ENCODE peak calls at places on chromosomes 1 and 21, in six cellular contexts. Y is aorta, V is thoracic aorta, G is A549, N is left lung, D is pancreas. H is an unnamed sample.
A peak's percentile ranks its signal among the peaks of the same experiment; 100 is the strongest.

GRCh38 chr1:116119876-116120275 is 8.7 kb downstream of the MAB21L3 start:
- DNase-seq in Y (no peak), V (no peak), G (no peak), N (no peak), D (no peak), H (no peak)

GRCh38 chr1:42975038-42975437 is 16.4 kb upstream of the SLC2A1 start:
- DNase-seq in Y (no peak), V (no peak), G (no peak), N (no peak), D (no peak), H (no peak)

GRCh38 chr1:183101081-183101480 is 77.9 kb downstream of the LAMC1 start:
- DNase-seq in Y (no peak), V (no peak), G (no peak), N (no peak), D (no peak), H (peak; percentile 32)

GRCh38 chr1:228902781-228903572 is 167.7 kb downstream of the RHOU start:
- DNase-seq in Y (peak; percentile 89), V (peak; percentile 89), G (peak; percentile 88), N (no peak), D (peak; percentile 86), H (peak; percentile 97)

GRCh38 chr1:64209221-64209620 is 5.8 kb downstream of the UBE2U start:
- DNase-seq in Y (no peak), V (no peak), G (no peak), N (no peak), D (no peak), H (no peak)

GRCh38 chr21:17612023-17612564 is 607 bp downstream of the BTG3 start:
- DNase-seq in Y (peak; percentile 69), V (no peak), G (no peak), N (peak; percentile 88), D (peak; percentile 76), H (peak; percentile 36)

GRCh38 chr1:145960468-145961108 is 2.8 kb upstream of the LIX1L start:
- DNase-seq in Y (peak; percentile 89), V (peak; percentile 33), G (peak; percentile 91), N (peak; percentile 94), D (peak; percentile 86), H (peak; percentile 39)

GRCh38 chr1:98791498-98791897 is 130.0 kb downstream of the SNX7 start:
- DNase-seq in Y (no peak), V (no peak), G (no peak), N (no peak), D (no peak), H (no peak)

GRCh38 chr1:165907256-165907857 is 79.9 kb downstream of the UCK2 start:
- DNase-seq in Y (no peak), V (no peak), G (no peak), N (no peak), D (no peak), H (peak; percentile 58)

GRCh38 chr1:58896211-58897183 is 112.7 kb upstream of the JUN start:
- DNase-seq in Y (peak; percentile 72), V (no peak), G (no peak), N (peak; percentile 89), D (peak; percentile 76), H (no peak)

GRCh38 chr1:244552336-244552735 is 91.3 kb downstream of the CATSPERE start:
- DNase-seq in Y (no peak), V (no peak), G (no peak), N (no peak), D (no peak), H (no peak)

GRCh38 chr1:58249729-58250586 is 296.6 kb downstream of the OMA1 start:
- DNase-seq in Y (no peak), V (no peak), G (no peak), N (peak; percentile 77), D (peak; percentile 63), H (peak; percentile 42)

GRCh38 chr1:48469616-48470500 is 2.1 kb downstream of the SPATA6 start:
- DNase-seq in Y (peak; percentile 79), V (peak; percentile 25), G (no peak), N (peak; percentile 78), D (no peak), H (peak; percentile 77)

GRCh38 chr1:196609114-196609737 is 986 bp upstream of the KCNT2 start:
- DNase-seq in Y (no peak), V (no peak), G (peak; percentile 1), N (peak; percentile 24), D (no peak), H (no peak)

GRCh38 chr1:112298558-112298957 is 97.5 kb upstream of the CTTNBP2NL start:
- DNase-seq in Y (no peak), V (no peak), G (peak; percentile 20), N (no peak), D (no peak), H (no peak)

GRCh38 chr1:201260236-201260591 is 23.1 kb upstream of the PKP1 start:
- DNase-seq in Y (no peak), V (no peak), G (no peak), N (no peak), D (peak; percentile 43), H (no peak)

GRCh38 chr1:48471103-48471502 is 901 bp downstream of the SPATA6 start:
- DNase-seq in Y (no peak), V (no peak), G (no peak), N (no peak), D (no peak), H (no peak)

GRCh38 chr21:33339938-33340337 is 15.2 kb downstream of the IFNAR1 start:
- DNase-seq in Y (no peak), V (no peak), G (no peak), N (no peak), D (no peak), H (no peak)

GRCh38 chr1:225933072-225933471 is 7.9 kb downstream of the LEFTY2 start:
- DNase-seq in Y (no peak), V (no peak), G (no peak), N (no peak), D (no peak), H (peak; percentile 57)

GRCh38 chr1:225931270-225932129 is 7.5 kb upstream of the PYCR2 start:
- DNase-seq in Y (no peak), V (no peak), G (no peak), N (no peak), D (no peak), H (no peak)

GRCh38 chr1:225923692-225924555 is at the start of gene PYCR2:
- DNase-seq in Y (peak; percentile 97), V (peak; percentile 78), G (peak; percentile 98), N (peak; percentile 96), D (peak; percentile 96), H (peak; percentile 88)

GRCh38 chr1:225926551-225927113 is 2.6 kb upstream of the PYCR2 start:
- DNase-seq in Y (no peak), V (no peak), G (no peak), N (no peak), D (no peak), H (peak; percentile 8)

DNA sequence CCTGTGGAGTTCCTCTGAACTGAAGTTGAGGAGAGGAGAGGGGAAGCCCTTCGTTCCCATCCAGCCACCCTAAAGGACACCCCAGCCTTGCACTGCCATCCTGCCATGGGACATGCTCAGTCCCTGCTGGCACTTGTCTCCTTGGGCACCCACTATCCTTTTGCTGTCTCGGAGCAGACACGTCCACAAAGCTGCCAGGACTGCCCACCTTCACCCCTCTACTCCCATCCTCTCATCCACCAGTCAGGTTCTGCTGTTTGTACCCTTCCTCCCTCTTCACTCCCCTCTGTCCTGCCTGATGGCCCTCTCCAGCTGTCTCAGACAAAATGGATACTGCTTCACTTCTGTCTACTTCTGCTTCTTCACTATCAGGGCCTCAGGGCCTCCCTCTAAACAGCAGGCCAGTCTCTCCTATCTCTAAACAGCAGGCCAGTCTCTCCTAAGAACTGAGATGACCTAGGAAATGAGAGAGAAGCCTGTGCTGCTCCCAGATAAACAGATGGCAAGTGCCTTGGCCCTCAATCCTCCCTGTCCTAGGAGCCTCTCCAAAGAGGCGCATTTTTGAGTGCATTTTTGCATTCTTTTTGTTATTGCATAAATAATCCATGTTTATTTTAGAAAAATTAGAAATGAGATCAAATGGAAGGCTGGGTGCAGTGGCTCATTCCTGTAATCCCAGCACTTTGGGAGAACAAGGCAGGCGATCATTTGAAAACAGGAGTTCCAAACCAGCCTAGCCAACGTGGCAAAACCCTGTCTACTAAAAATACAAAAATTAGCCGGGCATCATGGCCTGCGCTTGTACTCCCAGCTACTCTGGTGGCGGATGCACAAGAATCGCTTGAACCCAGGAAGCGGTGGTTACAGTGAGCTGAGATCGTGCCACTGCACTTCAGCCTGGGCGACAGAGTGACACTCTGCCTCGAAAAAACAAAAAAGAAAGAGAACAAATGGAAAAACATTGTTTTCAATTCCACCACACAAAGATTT is 4.4 kb upstream of the PYCR2 start:
- DNase-seq in Y (no peak), V (no peak), G (no peak), N (no peak), D (no peak), H (no peak)
- H3K27ac ChIP-seq in Y (no peak overlapping the region), V (no peak overlapping the region), G (no peak overlapping the region), N (no peak overlapping the region), D (no peak overlapping the region), H (no peak overlapping the region)

DNA sequence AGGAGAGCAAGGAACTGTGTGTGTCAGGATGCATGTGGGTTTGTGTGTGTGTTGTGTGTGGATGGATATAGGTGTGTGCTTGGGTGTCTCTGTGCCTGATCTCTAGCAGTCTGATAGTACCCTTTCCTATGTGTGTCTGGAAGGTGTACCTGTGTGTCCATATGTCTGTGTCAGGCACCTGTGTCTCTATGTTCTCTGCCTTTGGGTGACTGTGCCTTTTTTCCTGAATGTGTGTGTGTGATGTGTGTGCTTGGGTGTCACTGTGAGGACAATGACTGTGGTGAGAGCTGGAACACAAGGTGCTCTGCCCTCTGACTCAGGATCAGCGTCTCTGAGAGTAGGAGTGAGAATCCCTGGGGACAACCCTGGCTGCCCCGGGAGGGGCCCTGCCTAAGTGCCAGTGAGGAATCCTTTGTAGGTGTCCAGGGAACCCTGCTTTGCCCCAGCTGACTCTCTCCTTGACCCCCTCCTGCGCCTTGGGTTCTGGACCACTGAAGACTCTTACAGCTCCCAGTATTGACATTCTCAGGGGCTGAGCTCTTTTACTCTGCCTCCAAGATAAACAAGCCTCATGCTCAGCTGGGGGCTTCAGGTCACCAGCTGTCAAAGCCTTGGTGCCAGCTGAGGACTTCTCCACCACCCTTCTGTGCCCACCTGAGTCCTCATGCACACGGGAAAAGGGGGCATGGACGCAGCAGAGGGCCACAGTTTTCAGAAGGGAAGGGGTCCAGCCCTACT is 710 bp upstream of the EFNA3 start:
- DNase-seq in Y (no peak), V (no peak), G (no peak), N (peak; percentile 22), D (no peak), H (no peak)
- H3K4me1 ChIP-seq in Y (no peaks in the 10 kb centered on the region), V (peaks cover 29% of the 10 kb centered on the region), G (peaks cover 44% of the 10 kb centered on the region), N (peaks cover 34% of the 10 kb centered on the region), D (peaks cover 32% of the 10 kb centered on the region), H (peaks cover 16% of the 10 kb centered on the region)

GRCh38 chr1:193185861-193186714 is at the start of gene B3GALT2:
- DNase-seq in Y (no peak), V (no peak), G (no peak), N (no peak), D (no peak), H (peak; percentile 51)
- H3K4me3 ChIP-seq in Y (peak within 1 kb of the TSS; percentile 60), V (peak within 1 kb of the TSS; percentile 59), G (no peak within 1 kb of the TSS), N (peak within 1 kb of the TSS; percentile 13), D (no peak within 1 kb of the TSS), H (peak within 1 kb of the TSS; percentile 56)

DNA sequence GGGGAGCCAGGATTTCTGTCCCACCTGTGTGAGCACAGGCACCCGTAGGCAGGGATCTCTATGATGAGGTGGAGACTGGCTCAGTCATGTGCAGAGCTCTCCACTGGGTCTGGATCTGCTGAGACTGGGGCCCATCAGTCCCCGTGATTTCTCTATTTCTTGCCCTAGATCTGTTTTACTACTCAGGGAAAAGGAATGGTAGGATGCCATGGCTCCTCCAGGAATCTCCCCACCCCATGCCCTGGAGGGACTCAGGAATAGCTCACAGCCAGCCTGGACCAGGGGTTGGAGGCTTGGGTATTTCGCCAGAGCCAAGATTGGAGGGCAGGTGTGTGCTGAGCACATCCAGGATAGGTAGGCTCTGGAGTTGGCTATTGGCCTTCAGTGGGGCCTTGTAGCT is 27.6 kb downstream of the TMEM53 start:
- DNase-seq in Y (no peak), V (no peak), G (no peak), N (no peak), D (no peak), H (no peak)
- H3K27ac ChIP-seq in Y (no peak overlapping the region), V (peak overlapping the region; percentile 94), G (no peak overlapping the region), N (no peak overlapping the region), D (no peak overlapping the region), H (no peak overlapping the region)

GRCh38 chr1:235613617-235614016 is 36.0 kb downstream of the GNG4 start:
- DNase-seq in Y (no peak), V (no peak), G (no peak), N (no peak), D (no peak), H (no peak)
- H3K4me1 ChIP-seq in Y (no peaks in the 10 kb centered on the region), V (no peaks in the 10 kb centered on the region), G (peaks cover 4% of the 10 kb centered on the region), N (no peaks in the 10 kb centered on the region), D (no peaks in the 10 kb centered on the region), H (no peaks in the 10 kb centered on the region)